ENCODE peak calls at places on chromosomes 11 and 22, in four cellular contexts. J is K562, Z is HepG2, L is GM12878. M is an unnamed sample.

GRCh38 chr11:116703421-116703820 is 69.4 kb downstream of the BUD13 start:
- DNase-seq in J (no peak), L (no peak), Z (no peak), M (no peak)

GRCh38 chr22:45381348-45381747 is 32.1 kb downstream of the SMC1B start:
- DNase-seq in J (no peak), L (no peak), Z (no peak), M (no peak)

GRCh38 chr22:43474161-43475101 is 62.6 kb downstream of the MPPED1 start:
- DNase-seq in J (no peak), Z (peak; percentile 28), L (no peak), M (no peak)

GRCh38 chr11:62151737-62152102 is 27.9 kb downstream of the INCENP start:
- DNase-seq in Z (no peak), J (no peak), L (no peak), M (no peak)

GRCh38 chr11:28460348-28460747 is 352.2 kb downstream of the METTL15 start:
- DNase-seq in L (no peak), J (no peak), Z (no peak), M (no peak)

GRCh38 chr11:123479048-123479837 is 49.2 kb downstream of the GRAMD1B start:
- DNase-seq in Z (no peak), J (no peak), L (peak; percentile 67), M (no peak)

GRCh38 chr11:35045219-35045819 is 93.7 kb upstream of the CD44 start:
- DNase-seq in Z (peak; percentile 64), J (no peak), L (no peak), M (no peak)

GRCh38 chr11:27201454-27202302 is 161.1 kb downstream of the BBOX1 start:
- DNase-seq in Z (peak; percentile 96), L (no peak), J (peak; percentile 78), M (peak; percentile 82)

GRCh38 chr22:44086759-44087158 is 62.7 kb downstream of the PARVB start:
- DNase-seq in L (no peak), J (no peak), Z (no peak), M (no peak)

GRCh38 chr11:128941573-128942271 is 949 bp downstream of the TP53AIP1 start:
- DNase-seq in Z (no peak), J (no peak), L (no peak), M (no peak)

GRCh38 chr11:101390539-101390938 is 193.3 kb downstream of the TRPC6 start:
- DNase-seq in L (no peak), Z (no peak), J (no peak), M (no peak)

GRCh38 chr22:29767289-29768051 is at the start of gene UQCR10:
- DNase-seq in J (peak; percentile 91), L (no peak), Z (peak; percentile 85), M (peak; percentile 98)

GRCh38 chr11:444397-445144 is 2.8 kb upstream of the ANO9 start:
- DNase-seq in L (no peak), J (peak; percentile 69), Z (no peak), M (no peak)

GRCh38 chr11:4025957-4026324 is 68.7 kb upstream of the RRM1 start:
- DNase-seq in L (no peak), J (no peak), Z (no peak), M (no peak)

GRCh38 chr11:106917973-106918372 is 100.3 kb downstream of the GUCY1A2 start:
- DNase-seq in J (peak; percentile 11), Z (peak; percentile 1), L (no peak), M (peak; percentile 55)

GRCh38 chr11:94574193-94574961 is 7.2 kb downstream of the PIWIL4 start:
- DNase-seq in L (no peak), J (no peak), Z (no peak), M (no peak)

GRCh38 chr11:72423840-72424239 is 10.5 kb downstream of the CLPB start:
- DNase-seq in Z (no peak), J (no peak), L (no peak), M (no peak)

GRCh38 chr11:72422414-72422813 is 11.9 kb downstream of the CLPB start:
- DNase-seq in Z (peak; percentile 88), J (no peak), L (no peak), M (no peak)

GRCh38 chr11:72418834-72419560 is 15.3 kb downstream of the CLPB start:
- DNase-seq in J (no peak), L (no peak), Z (no peak), M (no peak)

GRCh38 chr11:72425053-72425980 is 9.0 kb downstream of the CLPB start:
- DNase-seq in Z (no peak), J (no peak), L (no peak), M (no peak)

DNA sequence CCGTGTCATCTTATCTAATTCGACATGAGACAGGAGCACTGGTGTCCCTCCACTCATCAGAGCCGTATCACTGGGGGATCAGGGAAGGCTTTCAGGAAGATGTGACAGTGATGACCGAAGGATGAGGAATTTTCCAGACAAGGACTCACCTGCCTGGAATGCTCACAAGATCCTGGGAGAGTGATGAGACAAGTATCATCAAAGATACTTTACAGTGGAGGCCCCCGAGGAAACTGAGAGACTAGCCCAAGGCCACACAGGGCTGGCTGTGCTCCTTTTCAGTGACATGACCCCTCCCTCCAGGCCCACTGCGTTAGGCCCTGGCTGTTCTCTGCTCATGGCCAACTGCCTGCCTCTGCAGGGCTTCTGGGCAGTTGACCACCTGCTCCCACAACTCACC is 13.0 kb downstream of the CLPB start:
- DNase-seq in Z (no peak), J (no peak), L (no peak), M (no peak)
- TF ChIP-seq FOXM1 in Z (no peak), J (no peak), L (no peak), M (no peak)

GRCh38 chr22:40018051-40018450 is 23.3 kb downstream of the FAM83F start:
- DNase-seq in L (no peak), J (no peak), Z (no peak), M (no peak)
- TF ChIP-seq SP1 in L (no peak), J (no peak), Z (no peak), M (no peak)

GRCh38 chr22:27801197-27801615 is 350 bp downstream of the MN1 start:
- DNase-seq in Z (no peak), J (no peak), L (no peak), M (peak; percentile 72)

GRCh38 chr22:27797793-27798525 is 3.6 kb downstream of the MN1 start:
- DNase-seq in Z (no peak), L (no peak), J (no peak), M (no peak)

GRCh38 chr22:27800250-27801131 is 1.1 kb downstream of the MN1 start:
- DNase-seq in J (no peak), L (no peak), Z (no peak), M (peak; percentile 30)

GRCh38 chr22:27798526-27799333 is 2.8 kb downstream of the MN1 start:
- DNase-seq in J (no peak), L (no peak), Z (no peak), M (no peak)

DNA sequence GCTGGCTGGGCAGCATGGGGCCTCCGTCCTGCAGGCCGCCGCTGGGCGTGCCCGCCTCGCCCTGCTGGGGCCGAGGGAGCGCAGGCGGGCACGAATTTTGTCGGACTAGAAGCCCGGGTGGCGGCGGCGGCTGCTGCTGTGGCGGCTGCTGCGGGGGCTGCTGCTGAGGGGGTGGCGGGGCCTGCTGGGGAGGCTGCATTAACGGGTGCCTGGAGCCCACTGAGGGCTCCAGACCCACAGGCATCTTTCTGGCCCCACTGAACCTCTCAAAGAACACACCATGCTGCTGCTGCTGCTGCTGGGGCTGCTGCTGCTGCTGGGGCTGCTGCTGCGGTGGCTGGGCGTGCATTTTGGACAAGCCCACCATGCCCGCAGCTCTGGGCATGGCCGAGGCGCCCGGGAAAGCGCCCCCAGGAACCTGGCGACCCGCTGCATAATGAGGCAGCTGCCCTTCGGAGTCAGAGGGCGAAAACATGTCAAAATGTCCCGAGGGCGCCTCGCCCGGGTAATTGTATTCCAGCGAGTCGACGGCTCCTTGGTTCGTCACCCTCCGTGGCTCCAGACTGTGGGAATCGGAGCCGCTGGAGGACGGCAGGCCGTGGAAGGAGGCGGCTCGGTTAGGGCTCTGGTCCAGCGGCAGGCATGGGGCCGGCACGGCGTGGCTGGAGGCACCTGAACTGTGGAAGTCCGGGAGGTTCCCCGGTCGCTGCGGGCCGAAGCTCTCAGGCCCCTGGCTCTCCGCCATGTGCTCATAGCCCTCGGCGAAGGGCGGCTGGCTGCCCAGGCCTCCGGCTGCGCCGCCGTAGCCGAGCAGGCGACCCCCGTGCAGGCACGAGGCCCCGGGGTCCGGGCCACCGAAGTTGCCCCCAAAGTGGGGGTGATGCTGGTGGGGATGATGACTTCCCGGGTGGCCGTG is 2.0 kb downstream of the MN1 start:
- DNase-seq in J (no peak), L (no peak), Z (no peak), M (no peak)
- TF ChIP-seq TARDBP in J (no peak), L (no peak), Z (no peak), M (no peak)

GRCh38 chr22:42300286-42301071 is 30.0 kb upstream of the TCF20 start:
- DNase-seq in L (no peak), J (peak; percentile 51), Z (no peak), M (no peak)
- TF ChIP-seq FOXM1 in L (no peak), J (no peak), Z (no peak), M (no peak)

GRCh38 chr22:24503137-24503850 is 8.2 kb downstream of the UPB1 start:
- DNase-seq in J (peak; percentile 71), Z (no peak), L (peak; percentile 85), M (peak; percentile 84)
- TF ChIP-seq SP1 in J (no peak), Z (no peak), L (no peak), M (no peak)

M was measured in HEK293T.